ENCODE peak calls at places on chromosome 3, in nine cellular contexts. P is pancreas; I is heart right ventricle; R is T-cell; T is stimulated activated memory B cell treated with anti-CD40 and anti-IgM and Interleukin-4, amounts not matched to agents 10 μg/mL and 1 μg/mL and 100 μg/mL, for 72 hours; D is naive thymus-derived CD4-positive, alpha-beta T cell; W is stimulated activated naive CD8-positive, alpha-beta T cell treated with anti-CD3 and anti-CD28 coated beads, Interleukin-15, Interleukin-2, amounts not matched to agents 100 U/mL and 50 U/mL, for 24 hours; M is naive thymus-derived CD8-positive, alpha-beta T cell; F is activated T-cell treated with anti-CD3 and anti-CD28 coated beads, Interleukin-2, amount 50 U/mL, for 4 hours. S is an unnamed sample.
A peak's percentile ranks its signal among the peaks of the same experiment; 100 is the strongest.

GRCh38 chr3:186869253-186870235 is 27.0 kb downstream of the ADIPOQ start:
- ATAC-seq in W (peak; percentile 55), T (no peak), I (no peak), P (no peak), D (no peak), R (no peak), M (no peak), F (no peak), S (peak; percentile 60)

GRCh38 chr3:114133947-114134346 is 44.9 kb downstream of the DRD3 start:
- ATAC-seq in M (no peak), P (no peak), R (no peak), D (no peak), F (no peak), T (no peak), W (no peak), I (no peak), S (peak; percentile 59)

GRCh38 chr3:42516443-42516842 is 14.0 kb downstream of the VIPR1 start:
- ATAC-seq in F (no peak), I (no peak), P (no peak), M (no peak), W (no peak), T (no peak), D (no peak), R (no peak), S (no peak)

GRCh38 chr3:195260286-195260905 is 10.6 kb downstream of the XXYLT1 start:
- ATAC-seq in W (no peak), I (no peak), F (peak; percentile 8), M (peak; percentile 14), R (peak; percentile 7), T (peak; percentile 1), P (peak; percentile 21), D (peak; percentile 37), S (peak; percentile 40)

GRCh38 chr3:185207931-185208746 is 45.7 kb downstream of the EHHADH start:
- ATAC-seq in R (no peak), T (peak; percentile 99), D (no peak), P (no peak), W (peak; percentile 61), M (no peak), F (peak; percentile 78), I (no peak), S (peak; percentile 95)

GRCh38 chr3:123351396-123351945 is 97.4 kb downstream of the ADCY5 start:
- ATAC-seq in W (no peak), F (no peak), D (no peak), R (no peak), T (no peak), I (no peak), P (no peak), M (no peak), S (no peak)

GRCh38 chr3:171285287-171285686 is 174.9 kb downstream of the TNIK start:
- ATAC-seq in D (no peak), T (no peak), W (peak; percentile 71), P (no peak), F (peak; percentile 73), I (no peak), M (no peak), R (no peak), S (peak; percentile 76)

GRCh38 chr3:15595955-15596354 is 5.4 kb downstream of the HACL1 start:
- ATAC-seq in P (no peak), M (no peak), R (no peak), T (no peak), F (no peak), W (peak; percentile 70), I (no peak), D (no peak), S (no peak)

GRCh38 chr3:182198345-182198744 is 486.6 kb downstream of the SOX2 start:
- ATAC-seq in W (no peak), D (no peak), M (no peak), T (no peak), R (no peak), I (no peak), F (no peak), P (no peak), S (no peak)

GRCh38 chr3:127700406-127700805 is 27.7 kb downstream of the ABTB1 start:
- ATAC-seq in I (no peak), M (no peak), P (no peak), T (no peak), D (no peak), W (no peak), R (no peak), F (no peak), S (no peak)

S was measured in activated T-helper 17 cell treated with anti-CD3 and anti-CD28 coated beads, Interleukin-2, amount 50 U/mL, for 72 hours.